ENCODE peak calls at places on chromosomes 13 and 19, in six cellular contexts. C is nephron progenitor cell, O is CD14-positive monocyte, X is WTC11, G is left ventricle myocardium inferior, A is GM06990. R is an unnamed sample.

GRCh38 chr13:113405481-113406300 is 41.8 kb upstream of the GRTP1 start:
- DNase-seq in C (no peak), O (no peak), X (no peak), G (no peak), A (no peak), R (no peak)

GRCh38 chr19:11984986-11985385 is 20.1 kb downstream of the ZNF763 start:
- DNase-seq in C (no peak), O (no peak), X (peak), G (no peak), A (peak), R (peak)

GRCh38 chr19:12834418-12834943 is at the start of gene RTBDN:
- DNase-seq in C (no peak), O (no peak), X (peak), G (no peak), A (no peak), R (no peak)

GRCh38 chr13:45506811-45507210 is 42.1 kb downstream of the COG3 start:
- DNase-seq in C (no peak), O (no peak), X (no peak), G (no peak), A (no peak), R (no peak)

GRCh38 chr13:108346376-108346775 is 76.9 kb downstream of the TNFSF13B start:
- DNase-seq in C (no peak), O (no peak), X (no peak), G (no peak), A (no peak), R (no peak)

GRCh38 chr19:29559743-29560142 is 33.9 kb downstream of the VSTM2B start:
- DNase-seq in C (no peak), O (peak), X (no peak), G (no peak), A (no peak), R (no peak)

GRCh38 chr13:78022164-78022877 is 103.7 kb upstream of the EDNRB start:
- DNase-seq in C (no peak), O (peak), X (no peak), G (no peak), A (peak), R (no peak)

GRCh38 chr19:6644796-6645195 is 25.2 kb downstream of the TNFSF14 start:
- DNase-seq in C (no peak), O (no peak), X (no peak), G (no peak), A (no peak), R (no peak)

GRCh38 chr19:3722443-3723109 is 14.4 kb downstream of the TJP3 start:
- DNase-seq in C (no peak), O (no peak), X (peak), G (no peak), A (no peak), R (no peak)

GRCh38 chr19:5035105-5035761 is 66.3 kb downstream of the KDM4B start:
- DNase-seq in C (no peak), O (no peak), X (no peak), G (no peak), A (no peak), R (no peak)

GRCh38 chr19:48190288-48191284 is 20.1 kb downstream of the ZSWIM9 start:
- DNase-seq in C (peak), O (no peak), X (peak), G (no peak), A (peak), R (peak)
- TF ChIP-seq CTCF in C (peak), O (no peak), X (peak), G (no peak), A (no peak), R (peak)

GRCh38 chr13:30255696-30256095 is 51.7 kb downstream of the KATNAL1 start:
- DNase-seq in C (no peak), O (no peak), X (no peak), G (no peak), A (no peak), R (no peak)
- TF ChIP-seq CTCF in C (no peak), O (no peak), X (no peak), G (peak), A (no peak), R (no peak)

DNA sequence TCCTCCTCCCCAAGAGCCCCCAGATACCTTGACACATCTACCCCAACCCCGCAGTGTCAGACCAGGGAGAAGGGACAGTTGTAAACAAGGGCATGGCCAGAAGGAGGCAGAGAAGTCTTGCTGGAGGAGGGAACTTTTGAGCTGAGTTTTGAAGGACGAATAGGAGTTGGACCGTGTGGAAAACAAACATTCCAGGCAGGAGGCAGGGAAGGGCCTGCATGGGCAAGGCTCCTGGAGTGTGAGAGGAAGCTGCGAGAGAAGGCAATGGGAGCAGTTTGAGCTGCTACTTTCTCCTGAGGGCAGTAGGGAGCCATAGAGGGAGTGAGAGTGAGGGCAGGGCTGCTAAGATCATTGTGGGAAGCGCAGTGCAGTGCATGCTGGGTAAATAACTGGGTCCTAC is 23.3 kb downstream of the IL12RB1 start:
- DNase-seq in C (peak), O (no peak), X (no peak), G (no peak), A (no peak), R (peak)
- TF ChIP-seq CTCF in C (no peak), O (peak), X (no peak), G (no peak), A (peak), R (peak)

DNA sequence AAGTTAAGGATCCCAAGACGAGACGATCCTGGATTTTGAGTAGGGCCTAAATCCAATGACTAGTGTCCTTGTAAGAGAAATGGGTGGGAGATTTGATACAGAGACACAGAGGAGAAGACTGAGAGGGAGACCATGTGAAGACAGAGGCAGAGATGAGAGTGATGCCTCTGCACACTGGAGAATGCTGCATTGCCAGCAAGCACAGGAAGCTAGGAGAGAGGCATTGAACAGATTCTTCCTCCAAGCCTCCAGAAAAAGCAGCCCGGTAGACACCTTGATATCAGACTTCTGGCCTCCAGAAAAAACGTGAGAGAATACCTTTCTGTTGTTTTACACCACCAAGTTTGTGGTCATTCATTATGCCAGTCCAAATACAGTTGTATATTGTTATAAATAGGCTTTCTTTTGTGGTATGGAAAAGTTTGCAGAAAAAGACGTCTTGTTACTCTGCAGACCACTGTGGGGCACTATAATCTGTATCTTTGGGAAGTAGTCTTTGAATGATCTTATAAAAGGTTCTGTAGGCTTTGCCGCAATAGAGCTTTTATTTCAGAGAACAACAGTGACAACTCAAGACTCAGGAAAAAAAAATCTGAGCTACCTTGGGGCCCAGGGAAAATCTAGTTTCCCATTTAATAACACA is 17.9 kb upstream of the RFC3 start:
- DNase-seq in C (no peak), O (no peak), X (no peak), G (no peak), A (no peak), R (no peak)
- TF ChIP-seq CTCF in C (peak), O (peak), X (no peak), G (peak), A (peak), R (peak)

DNA sequence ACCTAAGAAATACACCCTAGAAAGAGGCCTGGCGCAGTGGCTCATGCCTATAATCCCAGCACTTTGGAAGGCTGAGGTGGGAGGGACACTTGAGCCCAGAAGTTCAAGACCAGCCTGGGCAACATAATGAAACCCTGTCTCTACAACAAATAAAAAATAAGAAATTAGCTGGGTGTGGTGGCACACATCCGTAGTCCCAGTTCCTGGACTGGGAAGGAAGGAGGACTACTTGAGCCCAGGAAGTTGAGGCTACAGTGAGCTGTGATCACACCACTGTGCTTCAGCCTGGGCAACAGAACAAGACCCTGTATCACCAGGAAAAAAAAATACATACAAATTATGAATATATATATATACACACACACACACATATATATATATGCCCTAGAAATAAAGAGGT is 42.7 kb downstream of the PHF11 start:
- DNase-seq in C (no peak), O (no peak), X (no peak), G (no peak), A (no peak), R (no peak)
- TF ChIP-seq CTCF in C (no peak), O (no peak), X (no peak), G (no peak), A (no peak), R (no peak)

GRCh38 chr13:20140487-20140886 is 20.4 kb downstream of the GJA3 start:
- DNase-seq in C (no peak), O (no peak), X (no peak), G (no peak), A (no peak), R (no peak)

GRCh38 chr13:20134732-20135131 is 26.1 kb downstream of the GJA3 start:
- DNase-seq in C (no peak), O (no peak), X (no peak), G (no peak), A (no peak), R (no peak)

GRCh38 chr13:20141238-20142018 is 19.4 kb downstream of the GJA3 start:
- DNase-seq in C (no peak), O (no peak), X (no peak), G (peak), A (no peak), R (no peak)

GRCh38 chr13:20137875-20138274 is 23.0 kb downstream of the GJA3 start:
- DNase-seq in C (no peak), O (no peak), X (no peak), G (no peak), A (no peak), R (no peak)

GRCh38 chr13:20136781-20137703 is 23.8 kb downstream of the GJA3 start:
- DNase-seq in C (peak), O (no peak), X (peak), G (no peak), A (peak), R (peak)
- TF ChIP-seq CTCF in C (peak), O (peak), X (no peak), G (peak), A (peak), R (peak)

GRCh38 chr13:41199526-41199925 is 5.2 kb upstream of the KBTBD7 start:
- DNase-seq in C (no peak), O (no peak), X (no peak), G (no peak), A (peak), R (no peak)

GRCh38 chr13:41199061-41199460 is 4.7 kb upstream of the KBTBD7 start:
- DNase-seq in C (no peak), O (no peak), X (no peak), G (no peak), A (no peak), R (no peak)

GRCh38 chr13:41196620-41197019 is 2.3 kb upstream of the KBTBD7 start:
- DNase-seq in C (no peak), O (no peak), X (no peak), G (no peak), A (no peak), R (no peak)

GRCh38 chr13:41196011-41196410 is 1.6 kb upstream of the KBTBD7 start:
- DNase-seq in C (no peak), O (no peak), X (no peak), G (no peak), A (no peak), R (no peak)

GRCh38 chr13:41200126-41200525 is 5.8 kb upstream of the KBTBD7 start:
- DNase-seq in C (no peak), O (no peak), X (no peak), G (no peak), A (no peak), R (no peak)
- TF ChIP-seq CTCF in C (no peak), O (no peak), X (no peak), G (no peak), A (no peak), R (no peak)

GRCh38 chr19:18419699-18420460 is 682 bp downstream of the SSBP4 start:
- DNase-seq in C (peak), O (no peak), X (no peak), G (no peak), A (peak), R (no peak)

GRCh38 chr19:18420931-18421330 is 1.7 kb downstream of the SSBP4 start:
- DNase-seq in C (no peak), O (no peak), X (no peak), G (no peak), A (no peak), R (no peak)

GRCh38 chr19:18418725-18419194 is 438 bp upstream of the SSBP4 start:
- DNase-seq in C (no peak), O (peak), X (no peak), G (no peak), A (peak), R (no peak)

GRCh38 chr19:18418034-18418724 is 1.0 kb upstream of the SSBP4 start:
- DNase-seq in C (no peak), O (no peak), X (peak), G (no peak), A (no peak), R (no peak)

GRCh38 chr19:18419195-18419698 is at the start of gene SSBP4:
- DNase-seq in C (peak), O (no peak), X (peak), G (peak), A (peak), R (peak)
- TF ChIP-seq CTCF in C (no peak), O (peak), X (no peak), G (peak), A (no peak), R (peak)

GRCh38 chr19:7799640-7800355 is 30.2 kb upstream of the EVI5L start:
- DNase-seq in C (peak), O (peak), X (peak), G (peak), A (peak), R (peak)
- TF ChIP-seq CTCF in C (peak), O (peak), X (peak), G (peak), A (peak), R (peak)

GRCh38 chr19:42424712-42425131 is 2.5 kb downstream of the LIPE start:
- DNase-seq in C (no peak), O (no peak), X (peak), G (no peak), A (no peak), R (no peak)
- TF ChIP-seq CTCF in C (peak), O (no peak), X (no peak), G (peak), A (no peak), R (peak)